ENCODE peak calls at places on chromosomes 13 and 19, in ten cellular contexts. Q is SK-N-SH, S is stomach, A is A549, E is ovary, X is tibial nerve, B is transverse colon, R is GM12878, J is K562, W is HepG2. O is an unnamed sample.

GRCh38 chr19:3782903-3783302 is 3.3 kb downstream of the MATK start:
- DNase-seq in Q (no peak), S (no peak), A (no peak), E (no peak), X (no peak), B (no peak), R (no peak), J (no peak), W (no peak), O (no peak)

GRCh38 chr19:53019684-53020083 is 6.0 kb downstream of the ERVV-1 start:
- DNase-seq in Q (no peak), S (no peak), A (no peak), E (no peak), X (no peak), B (no peak), R (no peak), J (peak; percentile 16), W (no peak), O (no peak)

GRCh38 chr19:17001603-17002183 is 24.9 kb downstream of the CPAMD8 start:
- DNase-seq in Q (no peak), S (no peak), A (no peak), E (no peak), X (no peak), B (no peak), R (no peak), J (no peak), W (no peak), O (no peak)

GRCh38 chr19:52638601-52639000 is 446 bp upstream of the ZNF83 start:
- DNase-seq in Q (peak; percentile 53), S (no peak), A (no peak), E (peak; percentile 44), X (no peak), B (peak; percentile 16), R (no peak), J (peak; percentile 23), W (no peak), O (peak; percentile 66)

GRCh38 chr13:83215627-83216026 is 666.6 kb downstream of the SLITRK1 start:
- DNase-seq in Q (no peak), S (no peak), A (no peak), E (no peak), X (no peak), B (no peak), R (no peak), J (no peak), W (no peak), O (no peak)

GRCh38 chr13:44899967-44900366 is 89.3 kb downstream of the NUFIP1 start:
- DNase-seq in Q (peak; percentile 43), S (no peak), A (no peak), E (no peak), X (no peak), B (no peak), R (no peak), J (no peak), W (no peak), O (no peak)

GRCh38 chr13:45327253-45327954 is 13.6 kb downstream of the TPT1 start:
- DNase-seq in Q (no peak), S (no peak), A (no peak), E (no peak), X (no peak), B (no peak), R (no peak), J (no peak), W (no peak), O (no peak)

GRCh38 chr19:8517551-8518442 is 3.8 kb upstream of the ZNF414 start:
- DNase-seq in Q (no peak), S (no peak), A (no peak), E (no peak), X (peak; percentile 20), B (no peak), R (no peak), J (no peak), W (no peak), O (no peak)

GRCh38 chr13:51015973-51016372 is 95.1 kb downstream of the C13orf42 start:
- DNase-seq in Q (no peak), S (no peak), A (no peak), E (no peak), X (no peak), B (no peak), R (no peak), J (no peak), W (no peak), O (no peak)

GRCh38 chr13:37954191-37954590 is 84.6 kb upstream of the TRPC4 start:
- DNase-seq in Q (no peak), S (no peak), A (no peak), E (no peak), X (no peak), B (no peak), R (no peak), J (no peak), W (no peak), O (no peak)

GRCh38 chr19:50465000-50465399 is 11.3 kb upstream of the EMC10 start:
- DNase-seq in Q (no peak), S (no peak), A (no peak), E (no peak), X (no peak), B (no peak), R (no peak), J (no peak), W (peak; percentile 15), O (no peak)

GRCh38 chr19:50462970-50463369 is 13.3 kb upstream of the EMC10 start:
- DNase-seq in Q (no peak), S (no peak), A (no peak), E (no peak), X (no peak), B (no peak), R (no peak), J (no peak), W (no peak), O (no peak)

GRCh38 chr19:50464348-50464747 is 12.0 kb upstream of the EMC10 start:
- DNase-seq in Q (no peak), S (no peak), A (no peak), E (no peak), X (no peak), B (no peak), R (no peak), J (no peak), W (no peak), O (no peak)

GRCh38 chr19:50467566-50467965 is 8.7 kb upstream of the EMC10 start:
- DNase-seq in Q (no peak), S (no peak), A (no peak), E (no peak), X (no peak), B (no peak), R (no peak), J (no peak), W (no peak), O (no peak)

DNA sequence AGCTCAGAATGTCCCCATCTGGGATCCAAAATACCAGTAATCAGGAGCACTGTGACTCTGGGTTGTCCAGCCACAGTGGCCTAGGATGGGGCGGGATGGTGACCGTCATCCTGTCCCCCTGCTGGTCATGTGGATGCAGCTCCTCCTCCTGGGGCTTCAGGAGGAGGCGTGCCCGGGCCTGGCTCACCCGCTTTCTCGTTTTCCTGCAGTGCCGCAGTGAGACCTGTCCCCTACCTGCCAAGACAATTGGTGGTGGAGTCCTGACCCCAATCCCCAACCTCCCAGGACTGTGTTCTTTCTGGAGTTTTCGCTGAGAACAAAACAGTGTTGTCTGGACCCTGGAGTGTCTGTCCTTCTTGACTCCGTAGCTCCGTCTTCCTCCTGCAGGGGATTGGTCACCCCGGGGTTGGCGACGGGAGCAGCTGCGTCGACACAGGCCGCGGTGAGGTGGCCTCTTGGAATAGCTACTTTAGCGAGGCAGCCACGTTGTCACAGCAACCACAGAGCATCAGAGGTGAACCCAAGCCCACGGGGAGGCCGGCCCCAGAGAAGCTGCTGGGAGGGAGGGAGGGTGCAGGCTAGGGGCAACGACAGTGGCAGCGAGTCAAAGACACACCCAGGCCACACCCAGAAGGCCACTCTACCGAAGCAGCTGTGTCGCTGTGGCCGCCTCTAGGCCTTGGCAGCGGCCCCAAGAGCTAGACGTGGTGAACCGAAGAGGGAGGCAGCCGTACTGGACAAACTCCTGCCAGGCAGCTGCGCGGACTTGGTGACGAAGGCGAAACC is 10.1 kb upstream of the EMC10 start:
- DNase-seq in Q (peak; percentile 81), S (peak; percentile 60), A (peak; percentile 64), E (no peak), X (no peak), B (peak; percentile 69), R (no peak), J (peak; percentile 82), W (peak; percentile 34), O (no peak)
- TF ChIP-seq CTCF in Q (no peak), S (peak; percentile 15), A (no peak), E (no peak), X (no peak), B (no peak), R (no peak), J (peak; percentile 69), W (peak; percentile 58), O (no peak)

GRCh38 chr19:5927439-5927821 is 13.4 kb downstream of the CAPS start:
- DNase-seq in Q (no peak), S (no peak), A (no peak), E (no peak), X (no peak), B (no peak), R (peak; percentile 19), J (no peak), W (no peak), O (no peak)
- H3K27ac ChIP-seq in Q (peak overlapping the region; percentile 96), S (peak overlapping the region; percentile 64), A (no peak overlapping the region), E (no peak overlapping the region), X (no peak overlapping the region), B (peak overlapping the region; percentile 83), R (no peak overlapping the region), J (no peak overlapping the region), W (no peak overlapping the region), O (peak overlapping the region; percentile 85)

DNA sequence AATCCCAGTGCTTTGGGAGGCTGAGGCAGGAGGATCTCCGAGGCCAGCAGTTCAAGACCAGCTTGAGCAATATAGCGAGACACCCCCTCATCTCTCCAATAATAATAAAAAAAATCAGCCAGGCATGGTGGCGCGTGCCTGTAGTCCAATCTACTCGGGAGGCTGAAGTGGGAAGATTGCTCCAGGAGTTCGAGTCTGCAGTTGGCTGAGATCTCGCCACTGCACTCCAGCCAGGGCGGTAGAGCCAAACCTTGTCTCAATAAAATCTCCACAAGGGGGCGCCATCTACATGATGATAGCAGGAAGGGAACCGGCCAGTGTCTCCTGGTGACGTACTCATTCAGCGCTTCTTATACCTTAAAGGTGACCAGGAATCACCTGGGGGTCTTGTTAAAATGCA is 13.6 kb upstream of the C5AR1 start:
- DNase-seq in Q (peak; percentile 78), S (peak; percentile 81), A (peak; percentile 88), E (peak; percentile 72), X (peak; percentile 99), B (peak; percentile 77), R (no peak), J (peak; percentile 80), W (peak; percentile 76), O (peak; percentile 79)
- TF ChIP-seq EP300 in Q (no peak), S (no peak), A (no peak), E (no peak), X (no peak), B (no peak), R (no peak), J (no peak), W (no peak), O (no peak)

DNA sequence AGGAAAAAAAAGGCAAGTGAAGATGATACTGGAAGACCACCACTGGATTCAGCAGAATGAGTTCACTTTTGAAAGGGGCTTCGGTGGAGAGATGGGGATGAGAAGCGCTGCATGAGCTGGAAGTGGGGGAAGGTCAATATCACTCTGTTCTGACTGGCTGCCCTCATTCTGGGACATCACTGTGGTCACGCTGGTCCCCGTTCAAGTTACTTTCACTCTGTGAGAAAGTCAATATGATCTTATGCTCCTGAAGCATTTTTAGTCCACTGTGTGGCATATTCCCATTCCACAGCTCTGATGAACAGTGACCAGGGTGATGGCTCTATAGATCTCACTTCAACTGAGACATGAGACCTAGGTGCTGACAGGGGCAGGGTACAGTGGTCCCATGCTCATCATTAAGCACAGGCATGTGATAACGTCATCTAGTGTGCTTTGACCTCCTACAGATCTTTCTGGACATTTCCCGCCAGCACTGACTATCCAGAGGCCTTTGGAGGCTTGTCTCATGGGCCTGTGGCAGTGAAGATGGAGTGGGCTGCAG is 40.2 kb upstream of the GPR183 start:
- DNase-seq in Q (no peak), S (no peak), A (no peak), E (no peak), X (no peak), B (no peak), R (no peak), J (no peak), W (no peak), O (no peak)
- TF ChIP-seq CTCF in Q (no peak), S (no peak), A (no peak), E (no peak), X (no peak), B (no peak), R (no peak), J (no peak), W (no peak), O (no peak)

O was measured in sigmoid colon.